ENCODE peak calls at places on chromosomes 1 and 21, in six cellular contexts. A is LoVo; N is effector CD4-positive, alpha-beta T cell; Q is right cardiac atrium; I is activated naive CD8-positive, alpha-beta T cell treated with anti-CD3 and anti-CD28 coated beads, Interleukin-2, amount 50 U/mL, for 16 hours; H is nephron progenitor cell. J is an unnamed sample.

GRCh38 chr1:12152106-12152891 is 14.5 kb upstream of the TNFRSF1B start:
- DNase-seq in H (no peak), Q (peak), A (no peak), N (no peak), I (no peak), J (no peak)

GRCh38 chr1:214475331-214475730 is 76.1 kb downstream of the PTPN14 start:
- DNase-seq in Q (no peak), H (no peak), I (no peak), A (no peak), N (no peak), J (no peak)

GRCh38 chr1:83901547-83902155 is 97.3 kb downstream of the TTLL7 start:
- DNase-seq in I (no peak), H (no peak), N (no peak), Q (no peak), A (peak), J (no peak)

GRCh38 chr21:24939288-24939687 is 668.0 kb downstream of the MRPL39 start:
- DNase-seq in I (no peak), N (no peak), H (no peak), Q (no peak), A (no peak), J (no peak)

GRCh38 chr21:34202553-34203332 is 129.4 kb downstream of the MRPS6 start:
- DNase-seq in H (peak), Q (peak), I (no peak), A (no peak), N (no peak), J (no peak)

GRCh38 chr1:212754193-212754592 is 37.4 kb downstream of the NSL1 start:
- DNase-seq in N (no peak), Q (no peak), H (no peak), A (no peak), I (no peak), J (no peak)

GRCh38 chr21:15326032-15326867 is 261.4 kb upstream of the NRIP1 start:
- DNase-seq in H (no peak), Q (no peak), N (no peak), I (no peak), A (no peak), J (no peak)

GRCh38 chr1:225851810-225852209 is 30.4 kb downstream of the TMEM63A start:
- DNase-seq in I (no peak), A (no peak), N (no peak), H (no peak), Q (no peak), J (no peak)

GRCh38 chr1:78797108-78797781 is 147.6 kb downstream of the IFI44 start:
- DNase-seq in H (no peak), I (no peak), A (no peak), N (no peak), Q (no peak), J (no peak)

GRCh38 chr1:147515046-147515869 is 26.0 kb upstream of the BCL9 start:
- DNase-seq in A (peak), Q (no peak), H (no peak), N (no peak), I (no peak), J (peak)

GRCh38 chr1:119895102-119895501 is 1.2 kb downstream of the ADAM30 start:
- DNase-seq in Q (no peak), I (no peak), H (no peak), N (no peak), A (no peak), J (peak)

GRCh38 chr1:173269490-173270230 is 62.5 kb upstream of the TNFSF4 start:
- DNase-seq in N (no peak), A (peak), I (no peak), Q (no peak), H (no peak), J (peak)

GRCh38 chr1:3369437-3370076 is 84.9 kb upstream of the ARHGEF16 start:
- DNase-seq in N (no peak), Q (peak), A (no peak), H (no peak), I (no peak), J (peak)

GRCh38 chr1:109438798-109439297 is 12.6 kb upstream of the PSMA5 start:
- DNase-seq in N (no peak), I (no peak), H (no peak), A (no peak), Q (no peak), J (peak)

GRCh38 chr1:111596499-111596898 is 23.1 kb upstream of the RAP1A start:
- DNase-seq in H (no peak), A (no peak), I (peak), N (peak), Q (no peak), J (no peak)

GRCh38 chr1:4741876-4742423 is 87.5 kb downstream of the AJAP1 start:
- DNase-seq in H (no peak), I (no peak), N (no peak), Q (no peak), A (no peak), J (no peak)

GRCh38 chr1:2376931-2377672 is 14.3 kb downstream of the MORN1 start:
- DNase-seq in A (no peak), N (no peak), H (peak), I (no peak), Q (peak), J (no peak)

GRCh38 chr1:101739826-101740330 is 256.8 kb downstream of the OLFM3 start:
- DNase-seq in Q (no peak), N (no peak), I (no peak), H (no peak), A (no peak), J (no peak)

J was measured in retinal pigment epithelial cell.